ENCODE peak calls at places on chromosomes 3 and 15, in four cellular contexts. One of them, this sample, is unnamed.

GRCh38 chr15:91975241-91975978 is 121.9 kb downstream of the SLCO3A1 start:
- DNase-seq in HepG2: no peak
- DNase-seq in K562: no peak
- DNase-seq in A549: no peak
- DNase-seq in this sample: no peak

GRCh38 chr3:49916686-49917085 is 12.9 kb downstream of the MON1A start:
- DNase-seq in A549: no peak
- DNase-seq in HepG2: no peak
- DNase-seq in K562: no peak
- DNase-seq in this sample: no peak

GRCh38 chr3:23588547-23588946 is 217.2 kb upstream of the UBE2E1 start:
- DNase-seq in K562: no peak
- DNase-seq in A549: no peak
- DNase-seq in HepG2: no peak
- DNase-seq in this sample: no peak

GRCh38 chr3:177882124-177882648 is 654.0 kb upstream of the KCNMB2 start:
- DNase-seq in HepG2: no peak
- DNase-seq in A549: no peak
- DNase-seq in K562: no peak
- DNase-seq in this sample: no peak

GRCh38 chr3:152339881-152340505 is 71.3 kb downstream of the MBNL1 start:
- DNase-seq in K562: no peak
- DNase-seq in HepG2: no peak
- DNase-seq in A549: no peak
- DNase-seq in this sample: no peak

GRCh38 chr15:31147456-31147855 is 45.9 kb upstream of the TRPM1 start:
- DNase-seq in K562: no peak
- DNase-seq in A549: no peak
- DNase-seq in HepG2: no peak
- DNase-seq in this sample: no peak

GRCh38 chr3:149832086-149832485 is 19.1 kb downstream of the RNF13 start:
- DNase-seq in A549: no peak
- DNase-seq in HepG2: no peak
- DNase-seq in K562: no peak
- DNase-seq in this sample: no peak

GRCh38 chr3:151283907-151284461 is 5.6 kb upstream of the P2RY14 start:
- DNase-seq in HepG2: peak
- DNase-seq in K562: peak
- DNase-seq in A549: no peak
- DNase-seq in this sample: no peak

GRCh38 chr3:1942751-1943150 is 155.9 kb upstream of the CNTN4 start:
- DNase-seq in A549: no peak
- DNase-seq in HepG2: no peak
- DNase-seq in K562: no peak
- DNase-seq in this sample: no peak

GRCh38 chr15:34952481-34952880 is 17.1 kb downstream of the AQR start:
- DNase-seq in A549: no peak
- DNase-seq in K562: no peak
- DNase-seq in HepG2: no peak
- DNase-seq in this sample: no peak

GRCh38 chr15:34951993-34952392 is 17.5 kb downstream of the AQR start:
- DNase-seq in K562: no peak
- DNase-seq in A549: no peak
- DNase-seq in HepG2: no peak
- DNase-seq in this sample: no peak

GRCh38 chr15:34953851-34954250 is 15.7 kb downstream of the AQR start:
- DNase-seq in HepG2: no peak
- DNase-seq in A549: no peak
- DNase-seq in K562: no peak
- DNase-seq in this sample: no peak
- TF ChIP-seq NR3C1 in HepG2: no peak
- TF ChIP-seq NR3C1 in A549: no peak
- TF ChIP-seq NR3C1 in K562: no peak
- TF ChIP-seq NR3C1 in this sample: no peak

GRCh38 chr3:158735296-158736033 is 3.2 kb upstream of the RARRES1 start:
- DNase-seq in HepG2: no peak
- DNase-seq in A549: no peak
- DNase-seq in K562: no peak
- DNase-seq in this sample: no peak

GRCh38 chr3:158728851-158729250 is 3.4 kb downstream of the RARRES1 start:
- DNase-seq in HepG2: no peak
- DNase-seq in K562: no peak
- DNase-seq in A549: no peak
- DNase-seq in this sample: no peak

GRCh38 chr3:158731525-158731924 is 732 bp downstream of the RARRES1 start:
- DNase-seq in HepG2: no peak
- DNase-seq in A549: no peak
- DNase-seq in K562: no peak
- DNase-seq in this sample: no peak

GRCh38 chr3:158732856-158733200 is 571 bp upstream of the RARRES1 start:
- DNase-seq in A549: no peak
- DNase-seq in K562: no peak
- DNase-seq in HepG2: no peak
- DNase-seq in this sample: peak

GRCh38 chr3:158731938-158732855 is at the start of gene RARRES1:
- DNase-seq in HepG2: no peak
- DNase-seq in A549: peak
- DNase-seq in K562: no peak
- DNase-seq in this sample: peak
- TF ChIP-seq NR3C1 in HepG2: no peak
- TF ChIP-seq NR3C1 in A549: no peak
- TF ChIP-seq NR3C1 in K562: no peak
- TF ChIP-seq NR3C1 in this sample: no peak

GRCh38 chr3:183313331-183313730 is 60.3 kb downstream of the B3GNT5 start:
- DNase-seq in A549: no peak
- DNase-seq in HepG2: no peak
- DNase-seq in K562: no peak
- DNase-seq in this sample: no peak
- TF ChIP-seq NR3C1 in A549: no peak
- TF ChIP-seq NR3C1 in HepG2: no peak
- TF ChIP-seq NR3C1 in K562: no peak
- TF ChIP-seq NR3C1 in this sample: no peak

GRCh38 chr3:168615489-168616020 is 519.8 kb upstream of the GOLIM4 start:
- DNase-seq in A549: no peak
- DNase-seq in K562: no peak
- DNase-seq in HepG2: no peak
- DNase-seq in this sample: no peak

GRCh38 chr3:168620854-168621253 is 525.1 kb upstream of the GOLIM4 start:
- DNase-seq in HepG2: peak
- DNase-seq in K562: no peak
- DNase-seq in A549: peak
- DNase-seq in this sample: peak

GRCh38 chr3:168622795-168623194 is 527.1 kb upstream of the GOLIM4 start:
- DNase-seq in K562: no peak
- DNase-seq in HepG2: no peak
- DNase-seq in A549: no peak
- DNase-seq in this sample: no peak

GRCh38 chr3:168616901-168617300 is 521.2 kb upstream of the GOLIM4 start:
- DNase-seq in K562: no peak
- DNase-seq in HepG2: no peak
- DNase-seq in A549: no peak
- DNase-seq in this sample: no peak

GRCh38 chr3:168618827-168619226 is 523.1 kb upstream of the GOLIM4 start:
- DNase-seq in K562: no peak
- DNase-seq in A549: no peak
- DNase-seq in HepG2: no peak
- DNase-seq in this sample: no peak
- TF ChIP-seq NR3C1 in K562: no peak
- TF ChIP-seq NR3C1 in A549: no peak
- TF ChIP-seq NR3C1 in HepG2: no peak
- TF ChIP-seq NR3C1 in this sample: no peak

GRCh38 chr15:69782155-69782658 is 315.5 kb downstream of the TLE3 start:
- DNase-seq in A549: no peak
- DNase-seq in K562: no peak
- DNase-seq in HepG2: no peak
- DNase-seq in this sample: no peak

GRCh38 chr15:69783211-69783610 is 314.5 kb downstream of the TLE3 start:
- DNase-seq in A549: no peak
- DNase-seq in K562: no peak
- DNase-seq in HepG2: no peak
- DNase-seq in this sample: no peak

GRCh38 chr15:69781411-69782125 is 316.1 kb downstream of the TLE3 start:
- DNase-seq in A549: no peak
- DNase-seq in K562: no peak
- DNase-seq in HepG2: no peak
- DNase-seq in this sample: no peak

GRCh38 chr15:69780981-69781380 is 316.7 kb downstream of the TLE3 start:
- DNase-seq in K562: no peak
- DNase-seq in A549: no peak
- DNase-seq in HepG2: no peak
- DNase-seq in this sample: no peak

DNA sequence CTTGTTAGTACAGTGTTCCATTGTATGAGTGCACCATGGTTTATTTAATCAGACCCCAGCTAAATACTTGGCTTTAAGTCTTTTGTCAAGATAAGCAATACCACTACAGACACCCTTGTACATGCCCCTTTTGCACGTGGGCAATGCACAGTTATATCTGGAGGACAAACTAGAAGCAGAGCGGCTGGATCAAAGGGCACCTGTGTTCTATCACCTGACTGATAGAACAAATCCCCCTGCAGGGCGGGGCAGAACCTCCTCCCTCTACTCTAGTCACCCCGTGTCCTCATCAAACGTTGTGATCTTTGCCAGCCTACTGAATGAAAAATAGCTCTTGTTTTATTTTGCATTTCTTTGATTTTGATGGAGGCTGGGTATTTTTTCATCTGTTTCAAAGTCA is 314.9 kb downstream of the TLE3 start:
- DNase-seq in HepG2: peak
- DNase-seq in K562: no peak
- DNase-seq in A549: no peak
- DNase-seq in this sample: no peak
- TF ChIP-seq NR3C1 in HepG2: no peak
- TF ChIP-seq NR3C1 in K562: no peak
- TF ChIP-seq NR3C1 in A549: no peak
- TF ChIP-seq NR3C1 in this sample: no peak

GRCh38 chr15:73560501-73561117 is 72.6 kb downstream of the NPTN start:
- DNase-seq in A549: peak
- DNase-seq in HepG2: peak
- DNase-seq in K562: peak
- DNase-seq in this sample: no peak

GRCh38 chr15:73567022-73567421 is 66.2 kb downstream of the NPTN start:
- DNase-seq in HepG2: no peak
- DNase-seq in A549: no peak
- DNase-seq in K562: no peak
- DNase-seq in this sample: no peak

GRCh38 chr15:73558529-73558928 is 74.7 kb downstream of the NPTN start:
- DNase-seq in A549: no peak
- DNase-seq in K562: no peak
- DNase-seq in HepG2: no peak
- DNase-seq in this sample: no peak

GRCh38 chr15:73568881-73569280 is 64.3 kb downstream of the NPTN start:
- DNase-seq in K562: no peak
- DNase-seq in A549: no peak
- DNase-seq in HepG2: no peak
- DNase-seq in this sample: no peak

DNA sequence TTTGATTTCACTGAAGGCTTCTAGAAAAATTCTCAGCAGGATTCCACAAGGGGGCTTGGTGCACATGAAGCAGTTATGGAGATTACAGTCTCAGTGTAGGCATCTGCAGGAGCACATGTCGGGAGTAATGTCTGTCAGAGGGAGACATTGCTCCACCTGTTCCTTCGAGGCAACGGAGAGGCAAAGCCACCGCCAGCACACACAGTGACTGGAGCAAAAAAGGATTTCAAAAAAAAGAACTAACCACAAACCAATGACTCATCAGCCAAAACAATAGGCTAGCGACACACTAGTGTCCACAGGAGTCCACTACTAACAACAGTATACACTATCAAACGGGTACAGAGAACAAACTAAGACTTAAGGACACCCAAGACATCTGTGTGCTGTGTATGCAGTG is 68.9 kb downstream of the NPTN start:
- DNase-seq in HepG2: no peak
- DNase-seq in A549: no peak
- DNase-seq in K562: peak
- DNase-seq in this sample: no peak
- TF ChIP-seq NR3C1 in HepG2: no peak
- TF ChIP-seq NR3C1 in A549: no peak
- TF ChIP-seq NR3C1 in K562: no peak
- TF ChIP-seq NR3C1 in this sample: no peak

DNA sequence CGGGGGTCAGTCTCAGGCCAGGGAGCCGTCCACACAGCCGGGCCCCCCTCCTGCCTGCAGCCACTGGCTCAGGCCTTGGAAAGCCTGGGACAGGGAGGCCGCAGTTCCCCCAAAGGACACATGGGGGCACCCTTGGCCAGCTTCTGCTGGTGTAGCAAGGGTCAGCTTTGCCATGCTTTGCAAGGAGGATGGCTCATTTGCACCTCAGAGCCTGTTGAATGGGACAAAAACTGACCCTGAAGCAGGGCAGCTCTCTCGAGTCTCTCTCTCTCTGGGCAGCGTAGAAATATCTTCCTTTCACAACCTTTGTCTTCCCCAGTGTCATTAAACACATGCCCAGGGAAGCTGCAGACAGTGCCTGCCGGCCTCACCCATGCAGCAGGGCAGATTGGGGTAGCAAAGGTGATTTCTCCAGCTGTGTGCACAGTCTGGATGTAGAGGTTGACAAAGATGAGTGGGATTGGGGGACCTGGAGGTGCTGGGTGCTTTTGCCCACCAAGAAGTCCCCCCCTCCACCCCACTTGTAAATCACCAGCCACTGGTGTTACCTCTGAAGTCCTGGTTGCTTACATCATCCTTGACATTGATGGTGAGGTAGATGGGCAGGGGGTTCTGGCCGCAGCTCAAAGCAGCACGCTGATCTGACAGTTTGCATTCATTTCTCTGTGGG is 17.4 kb upstream of the EHD4 start:
- DNase-seq in A549: peak
- DNase-seq in HepG2: peak
- DNase-seq in K562: peak
- DNase-seq in this sample: peak
- TF ChIP-seq NR3C1 in A549: no peak
- TF ChIP-seq NR3C1 in HepG2: no peak
- TF ChIP-seq NR3C1 in K562: no peak
- TF ChIP-seq NR3C1 in this sample: no peak

This sample was measured in WTC11.